ENCODE peak calls at places on chromosomes 3 and 15, in six cellular contexts. V, L, T, C, S and K are unnamed samples.

GRCh38 chr15:36301931-36302330 is 277.5 kb upstream of the CDIN1 start:
- DNase-seq in V (no peak), L (no peak), T (no peak), C (no peak), S (no peak), K (no peak)

GRCh38 chr3:136899622-136900158 is 37.7 kb downstream of the NCK1 start:
- DNase-seq in V (no peak), L (no peak), T (no peak), C (no peak), S (no peak), K (no peak)

GRCh38 chr15:66864086-66864830 is 162.2 kb downstream of the SMAD6 start:
- DNase-seq in V (no peak), L (no peak), T (no peak), C (no peak), S (no peak), K (no peak)

GRCh38 chr3:42804831-42805821 is 836 bp upstream of the HIGD1A start:
- DNase-seq in V (peak), L (peak), T (peak), C (no peak), S (no peak), K (no peak)

GRCh38 chr3:171842864-171843511 is at the start of gene TMEM212:
- DNase-seq in V (no peak), L (no peak), T (no peak), C (no peak), S (no peak), K (no peak)

GRCh38 chr15:58203537-58203936 is 65.4 kb downstream of the AQP9 start:
- DNase-seq in V (no peak), L (no peak), T (no peak), C (peak), S (no peak), K (no peak)

GRCh38 chr15:44519537-44519936 is 17.4 kb upstream of the EIF3J start:
- DNase-seq in V (no peak), L (no peak), T (no peak), C (no peak), S (no peak), K (no peak)

GRCh38 chr3:136177876-136178275 is 18.3 kb downstream of the MSL2 start:
- DNase-seq in V (no peak), L (no peak), T (no peak), C (no peak), S (no peak), K (no peak)

GRCh38 chr3:3368336-3368735 is 188.8 kb upstream of the CRBN start:
- DNase-seq in V (no peak), L (no peak), T (no peak), C (no peak), S (no peak), K (no peak)

GRCh38 chr3:113485161-113485609 is 29.8 kb downstream of the SPICE1 start:
- DNase-seq in V (no peak), L (no peak), T (no peak), C (no peak), S (no peak), K (no peak)

GRCh38 chr3:20040476-20041196 is 390 bp downstream of the KAT2B start:
- DNase-seq in V (peak), L (peak), T (peak), C (no peak), S (peak), K (peak)

GRCh38 chr15:67013696-67014095 is 51.7 kb upstream of the SMAD3 start:
- DNase-seq in V (no peak), L (peak), T (no peak), C (no peak), S (no peak), K (no peak)

GRCh38 chr3:11238057-11238456 is 34.1 kb upstream of the ATG7 start:
- DNase-seq in V (no peak), L (no peak), T (no peak), C (peak), S (no peak), K (no peak)